ENCODE peak calls at places on chromosomes 16 and 17, in ten cellular contexts. One of them, this sample, is unnamed.

GRCh38 chr16:67445126-67445426 is 14.2 kb downstream of the HSD11B2 start:
- DNase-seq in ovary: no peak
- DNase-seq in right atrium auricular region: no peak
- DNase-seq in neural progenitor cell: no peak
- DNase-seq in AG04450: no peak
- DNase-seq in BJ: no peak
- DNase-seq in Peyer's patch: no peak
- DNase-seq in Caco-2: no peak
- DNase-seq in upper lobe of right lung: no peak
- DNase-seq in fibroblast of pulmonary artery: no peak
- DNase-seq in this sample: no peak

GRCh38 chr17:59643159-59643857 is 23.6 kb downstream of the CLTC start:
- DNase-seq in ovary: no peak
- DNase-seq in right atrium auricular region: no peak
- DNase-seq in neural progenitor cell: no peak
- DNase-seq in AG04450: no peak
- DNase-seq in BJ: peak; percentile 31
- DNase-seq in Peyer's patch: no peak
- DNase-seq in Caco-2: no peak
- DNase-seq in upper lobe of right lung: no peak
- DNase-seq in fibroblast of pulmonary artery: peak; percentile 57
- DNase-seq in this sample: no peak

GRCh38 chr17:58265266-58265665 is 15.5 kb downstream of the MPO start:
- DNase-seq in ovary: no peak
- DNase-seq in right atrium auricular region: no peak
- DNase-seq in neural progenitor cell: no peak
- DNase-seq in AG04450: no peak
- DNase-seq in BJ: no peak
- DNase-seq in Peyer's patch: no peak
- DNase-seq in Caco-2: no peak
- DNase-seq in upper lobe of right lung: no peak
- DNase-seq in fibroblast of pulmonary artery: no peak
- DNase-seq in this sample: no peak

GRCh38 chr16:73319747-73320146 is 271.8 kb upstream of the ZFHX3 start:
- DNase-seq in ovary: no peak
- DNase-seq in right atrium auricular region: no peak
- DNase-seq in neural progenitor cell: peak; percentile 52
- DNase-seq in AG04450: no peak
- DNase-seq in BJ: no peak
- DNase-seq in Peyer's patch: no peak
- DNase-seq in Caco-2: no peak
- DNase-seq in upper lobe of right lung: no peak
- DNase-seq in fibroblast of pulmonary artery: no peak
- DNase-seq in this sample: no peak

GRCh38 chr16:15415411-15416070 is 18.8 kb upstream of the BMERB1 start:
- DNase-seq in ovary: no peak
- DNase-seq in right atrium auricular region: no peak
- DNase-seq in neural progenitor cell: no peak
- DNase-seq in AG04450: no peak
- DNase-seq in BJ: peak; percentile 14
- DNase-seq in Peyer's patch: no peak
- DNase-seq in Caco-2: no peak
- DNase-seq in upper lobe of right lung: no peak
- DNase-seq in fibroblast of pulmonary artery: no peak
- DNase-seq in this sample: no peak

GRCh38 chr17:46013502-46014165 is 14.6 kb downstream of the STH start:
- DNase-seq in ovary: no peak
- DNase-seq in right atrium auricular region: no peak
- DNase-seq in neural progenitor cell: peak; percentile 40
- DNase-seq in AG04450: peak; percentile 27
- DNase-seq in BJ: peak; percentile 68
- DNase-seq in Peyer's patch: no peak
- DNase-seq in Caco-2: no peak
- DNase-seq in upper lobe of right lung: no peak
- DNase-seq in fibroblast of pulmonary artery: peak; percentile 25
- DNase-seq in this sample: no peak

GRCh38 chr17:28029033-28029432 is 13.4 kb upstream of the NLK start:
- DNase-seq in ovary: no peak
- DNase-seq in right atrium auricular region: no peak
- DNase-seq in neural progenitor cell: no peak
- DNase-seq in AG04450: no peak
- DNase-seq in BJ: no peak
- DNase-seq in Peyer's patch: no peak
- DNase-seq in Caco-2: no peak
- DNase-seq in upper lobe of right lung: no peak
- DNase-seq in fibroblast of pulmonary artery: no peak
- DNase-seq in this sample: no peak

GRCh38 chr17:46873941-46874645 is 22.7 kb downstream of the WNT9B start:
- DNase-seq in ovary: no peak
- DNase-seq in right atrium auricular region: no peak
- DNase-seq in neural progenitor cell: no peak
- DNase-seq in AG04450: no peak
- DNase-seq in BJ: no peak
- DNase-seq in Peyer's patch: no peak
- DNase-seq in Caco-2: no peak
- DNase-seq in upper lobe of right lung: no peak
- DNase-seq in fibroblast of pulmonary artery: no peak
- DNase-seq in this sample: no peak

DNA sequence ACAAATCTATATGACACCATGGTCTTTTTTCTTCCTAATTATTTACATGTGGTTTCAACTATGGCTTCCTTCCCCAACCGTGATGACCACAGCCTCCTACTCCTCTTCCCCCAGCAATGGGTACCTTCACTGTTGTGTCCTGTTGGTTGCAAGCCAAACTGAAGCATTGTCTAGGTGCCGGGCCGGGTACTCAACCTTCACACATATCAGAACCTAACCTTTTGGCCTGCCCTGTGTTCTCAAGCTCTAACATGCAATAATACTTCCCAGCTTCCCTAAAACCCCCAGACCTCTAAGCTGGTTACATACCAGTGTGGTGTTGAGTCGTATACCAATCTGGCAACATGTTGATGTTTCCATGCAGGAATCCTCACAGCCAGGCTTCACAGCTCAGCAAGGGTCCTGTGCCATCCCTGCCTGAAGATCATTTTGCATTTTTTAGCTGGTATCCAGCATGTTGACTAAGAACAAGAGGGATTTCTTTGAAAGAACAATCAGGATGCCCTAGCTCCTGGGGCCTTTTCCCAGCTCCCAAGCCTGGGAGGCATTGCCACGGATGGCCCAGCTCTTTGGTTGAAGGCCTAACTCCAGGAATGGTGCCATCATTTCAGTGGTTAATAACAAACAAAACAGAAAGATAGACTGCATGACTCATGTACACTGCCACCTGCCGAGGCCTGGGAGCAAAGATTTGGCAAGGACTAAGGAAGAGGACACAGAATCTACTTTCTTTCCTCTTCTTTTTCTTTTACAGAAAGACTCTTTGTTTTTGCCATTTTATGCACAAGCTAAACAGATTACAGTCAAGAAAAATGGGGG is 373.7 kb upstream of the SALL1 start:
- DNase-seq in ovary: peak; percentile 45
- DNase-seq in right atrium auricular region: no peak
- DNase-seq in neural progenitor cell: no peak
- DNase-seq in AG04450: no peak
- DNase-seq in BJ: no peak
- DNase-seq in Peyer's patch: no peak
- DNase-seq in Caco-2: no peak
- DNase-seq in upper lobe of right lung: no peak
- DNase-seq in fibroblast of pulmonary artery: peak; percentile 49
- DNase-seq in this sample: no peak
- TF ChIP-seq CTCF in ovary: no peak
- TF ChIP-seq CTCF in right atrium auricular region: no peak
- TF ChIP-seq CTCF in neural progenitor cell: no peak
- TF ChIP-seq CTCF in AG04450: peak; percentile 25
- TF ChIP-seq CTCF in BJ: peak; percentile 29
- TF ChIP-seq CTCF in Peyer's patch: no peak
- TF ChIP-seq CTCF in Caco-2: no peak
- TF ChIP-seq CTCF in upper lobe of right lung: no peak
- TF ChIP-seq CTCF in fibroblast of pulmonary artery: no peak
- TF ChIP-seq CTCF in this sample: no peak

GRCh38 chr16:87951550-87952538 is 610 bp downstream of the BANP start:
- DNase-seq in ovary: no peak
- DNase-seq in right atrium auricular region: no peak
- DNase-seq in neural progenitor cell: no peak
- DNase-seq in AG04450: no peak
- DNase-seq in BJ: no peak
- DNase-seq in Peyer's patch: no peak
- DNase-seq in Caco-2: peak; percentile 37
- DNase-seq in upper lobe of right lung: no peak
- DNase-seq in fibroblast of pulmonary artery: no peak
- DNase-seq in this sample: no peak

GRCh38 chr16:87950765-87951549 is at the start of gene BANP:
- DNase-seq in ovary: peak; percentile 98
- DNase-seq in right atrium auricular region: peak; percentile 98
- DNase-seq in neural progenitor cell: peak; percentile 100
- DNase-seq in AG04450: peak; percentile 96
- DNase-seq in BJ: peak; percentile 87
- DNase-seq in Peyer's patch: peak; percentile 99
- DNase-seq in Caco-2: peak; percentile 99
- DNase-seq in upper lobe of right lung: peak; percentile 99
- DNase-seq in fibroblast of pulmonary artery: peak; percentile 99
- DNase-seq in this sample: peak; percentile 98

GRCh38 chr16:87954361-87954760 is 3.1 kb downstream of the BANP start:
- DNase-seq in ovary: no peak
- DNase-seq in right atrium auricular region: no peak
- DNase-seq in neural progenitor cell: no peak
- DNase-seq in AG04450: no peak
- DNase-seq in BJ: no peak
- DNase-seq in Peyer's patch: no peak
- DNase-seq in Caco-2: no peak
- DNase-seq in upper lobe of right lung: no peak
- DNase-seq in fibroblast of pulmonary artery: no peak
- DNase-seq in this sample: no peak

GRCh38 chr16:87953308-87954208 is 2.3 kb downstream of the BANP start:
- DNase-seq in ovary: no peak
- DNase-seq in right atrium auricular region: no peak
- DNase-seq in neural progenitor cell: no peak
- DNase-seq in AG04450: no peak
- DNase-seq in BJ: no peak
- DNase-seq in Peyer's patch: no peak
- DNase-seq in Caco-2: no peak
- DNase-seq in upper lobe of right lung: no peak
- DNase-seq in fibroblast of pulmonary artery: no peak
- DNase-seq in this sample: no peak

GRCh38 chr16:87952751-87953150 is 1.5 kb downstream of the BANP start:
- DNase-seq in ovary: no peak
- DNase-seq in right atrium auricular region: no peak
- DNase-seq in neural progenitor cell: no peak
- DNase-seq in AG04450: no peak
- DNase-seq in BJ: no peak
- DNase-seq in Peyer's patch: no peak
- DNase-seq in Caco-2: no peak
- DNase-seq in upper lobe of right lung: no peak
- DNase-seq in fibroblast of pulmonary artery: no peak
- DNase-seq in this sample: no peak
- H3K4me3 ChIP-seq in ovary: no peak overlapping the region
- H3K4me3 ChIP-seq in right atrium auricular region: no peak overlapping the region
- H3K4me3 ChIP-seq in neural progenitor cell: peak overlapping the region; percentile 99
- H3K4me3 ChIP-seq in AG04450: peak overlapping the region; percentile 83
- H3K4me3 ChIP-seq in BJ: no peak overlapping the region
- H3K4me3 ChIP-seq in Peyer's patch: no peak overlapping the region
- H3K4me3 ChIP-seq in Caco-2: peak overlapping the region; percentile 85
- H3K4me3 ChIP-seq in upper lobe of right lung: no peak overlapping the region
- H3K4me3 ChIP-seq in fibroblast of pulmonary artery: peak overlapping the region; percentile 68
- H3K4me3 ChIP-seq in this sample: peak overlapping the region; percentile 92

DNA sequence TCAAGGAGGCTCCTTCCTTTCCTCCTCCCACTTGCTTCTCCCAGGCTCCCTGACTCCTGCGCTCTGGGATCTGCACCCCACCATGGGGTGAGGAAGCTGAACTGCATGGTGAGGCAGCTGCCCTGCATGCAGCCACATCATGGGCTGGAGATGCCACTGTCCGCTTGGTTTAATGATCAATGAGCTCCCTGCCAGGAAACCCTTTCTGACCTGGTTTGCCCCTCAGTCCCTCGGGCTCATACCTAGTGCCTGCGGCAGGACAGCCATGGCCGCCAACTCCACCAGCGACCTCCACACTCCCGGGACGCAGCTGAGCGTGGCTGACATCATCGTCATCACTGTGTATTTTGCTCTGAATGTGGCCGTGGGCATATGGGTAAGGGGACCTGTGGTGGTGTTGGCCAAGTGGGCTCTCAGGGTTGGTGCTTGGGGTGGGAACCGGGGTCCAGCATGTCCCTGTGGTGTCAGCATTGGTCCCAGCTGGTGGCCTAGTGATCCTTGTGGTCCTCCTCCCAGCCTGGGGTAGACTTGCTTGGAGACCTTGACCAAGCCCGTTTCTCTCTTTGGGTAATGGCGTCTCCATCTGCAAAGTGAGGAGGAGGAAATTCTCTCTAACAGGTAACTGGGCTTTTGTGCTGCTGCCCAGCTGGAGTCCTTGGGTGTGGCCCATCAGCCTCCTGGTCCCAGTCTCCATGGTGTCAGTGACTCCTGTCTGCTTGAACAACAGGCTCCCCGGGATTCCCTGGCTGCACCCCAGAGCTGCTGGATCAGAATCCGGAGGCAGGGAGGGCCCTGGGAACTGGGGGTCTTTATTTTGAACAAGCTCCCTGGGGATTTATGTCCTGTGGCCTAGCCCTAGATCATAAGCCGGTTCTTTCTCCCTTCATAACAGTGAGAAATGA is at the start of gene SLC5A10:
- DNase-seq in ovary: no peak
- DNase-seq in right atrium auricular region: no peak
- DNase-seq in neural progenitor cell: peak; percentile 47
- DNase-seq in AG04450: no peak
- DNase-seq in BJ: no peak
- DNase-seq in Peyer's patch: no peak
- DNase-seq in Caco-2: peak; percentile 46
- DNase-seq in upper lobe of right lung: peak; percentile 46
- DNase-seq in fibroblast of pulmonary artery: no peak
- DNase-seq in this sample: no peak
- TF ChIP-seq CTCF in ovary: no peak
- TF ChIP-seq CTCF in right atrium auricular region: no peak
- TF ChIP-seq CTCF in neural progenitor cell: peak; percentile 38
- TF ChIP-seq CTCF in AG04450: peak; percentile 37
- TF ChIP-seq CTCF in BJ: peak; percentile 30
- TF ChIP-seq CTCF in Peyer's patch: no peak
- TF ChIP-seq CTCF in Caco-2: peak; percentile 38
- TF ChIP-seq CTCF in upper lobe of right lung: no peak
- TF ChIP-seq CTCF in fibroblast of pulmonary artery: peak; percentile 14
- TF ChIP-seq CTCF in this sample: no peak

GRCh38 chr17:8966926-8967325 is 1.4 kb upstream of the PIK3R5 start:
- DNase-seq in ovary: no peak
- DNase-seq in right atrium auricular region: no peak
- DNase-seq in neural progenitor cell: no peak
- DNase-seq in AG04450: no peak
- DNase-seq in BJ: no peak
- DNase-seq in Peyer's patch: peak; percentile 24
- DNase-seq in Caco-2: no peak
- DNase-seq in upper lobe of right lung: no peak
- DNase-seq in fibroblast of pulmonary artery: no peak
- DNase-seq in this sample: no peak

GRCh38 chr17:8965394-8966168 is at the start of gene PIK3R5:
- DNase-seq in ovary: no peak
- DNase-seq in right atrium auricular region: no peak
- DNase-seq in neural progenitor cell: peak; percentile 82
- DNase-seq in AG04450: no peak
- DNase-seq in BJ: no peak
- DNase-seq in Peyer's patch: peak; percentile 90
- DNase-seq in Caco-2: no peak
- DNase-seq in upper lobe of right lung: peak; percentile 86
- DNase-seq in fibroblast of pulmonary artery: no peak
- DNase-seq in this sample: no peak

GRCh38 chr17:8963017-8963416 is 2.5 kb downstream of the PIK3R5 start:
- DNase-seq in ovary: no peak
- DNase-seq in right atrium auricular region: peak; percentile 46
- DNase-seq in neural progenitor cell: no peak
- DNase-seq in AG04450: no peak
- DNase-seq in BJ: no peak
- DNase-seq in Peyer's patch: no peak
- DNase-seq in Caco-2: no peak
- DNase-seq in upper lobe of right lung: no peak
- DNase-seq in fibroblast of pulmonary artery: no peak
- DNase-seq in this sample: no peak

GRCh38 chr17:8963665-8964258 is 1.7 kb downstream of the PIK3R5 start:
- DNase-seq in ovary: no peak
- DNase-seq in right atrium auricular region: peak; percentile 55
- DNase-seq in neural progenitor cell: peak; percentile 68
- DNase-seq in AG04450: no peak
- DNase-seq in BJ: no peak
- DNase-seq in Peyer's patch: no peak
- DNase-seq in Caco-2: no peak
- DNase-seq in upper lobe of right lung: no peak
- DNase-seq in fibroblast of pulmonary artery: no peak
- DNase-seq in this sample: no peak

DNA sequence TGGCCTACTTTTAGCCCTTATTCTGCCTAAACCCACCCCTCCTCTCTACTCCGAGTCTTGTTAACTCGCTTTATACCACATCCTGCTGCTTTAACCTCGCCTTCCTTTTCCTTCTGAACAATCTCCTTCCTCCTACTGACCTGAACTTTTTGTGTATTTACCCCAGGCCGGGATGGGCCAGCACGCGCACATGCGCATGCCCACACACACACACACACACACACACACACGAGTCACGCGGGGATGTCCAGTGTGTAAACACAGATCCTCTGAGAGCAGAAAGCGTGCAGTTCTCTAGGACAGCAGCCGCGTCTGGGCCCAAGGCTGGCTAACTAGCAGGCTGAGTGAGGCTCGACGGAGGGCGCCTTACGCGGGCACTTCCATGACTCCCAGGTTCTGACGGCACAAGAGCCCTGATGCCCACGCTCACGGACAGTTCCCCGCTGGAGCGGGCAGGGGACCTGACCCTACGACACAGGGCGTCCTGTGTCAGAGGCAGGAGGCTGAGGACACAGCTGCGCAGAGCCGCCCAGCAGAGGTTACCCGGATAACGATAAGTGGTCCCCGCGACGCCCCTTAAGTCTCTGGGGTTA is 610 bp downstream of the PIK3R5 start:
- DNase-seq in ovary: no peak
- DNase-seq in right atrium auricular region: no peak
- DNase-seq in neural progenitor cell: peak; percentile 13
- DNase-seq in AG04450: no peak
- DNase-seq in BJ: no peak
- DNase-seq in Peyer's patch: peak; percentile 61
- DNase-seq in Caco-2: no peak
- DNase-seq in upper lobe of right lung: peak; percentile 73
- DNase-seq in fibroblast of pulmonary artery: no peak
- DNase-seq in this sample: no peak
- H3K4me3 ChIP-seq in ovary: no peak overlapping the region
- H3K4me3 ChIP-seq in right atrium auricular region: peak overlapping the region; percentile 48
- H3K4me3 ChIP-seq in neural progenitor cell: peak overlapping the region; percentile 54
- H3K4me3 ChIP-seq in AG04450: no peak overlapping the region
- H3K4me3 ChIP-seq in BJ: no peak overlapping the region
- H3K4me3 ChIP-seq in Peyer's patch: peak overlapping the region; percentile 59
- H3K4me3 ChIP-seq in Caco-2: no peak overlapping the region
- H3K4me3 ChIP-seq in upper lobe of right lung: peak overlapping the region; percentile 61
- H3K4me3 ChIP-seq in fibroblast of pulmonary artery: no peak overlapping the region
- H3K4me3 ChIP-seq in this sample: peak overlapping the region; percentile 44

This sample was measured in esophagus muscularis mucosa.